ENCODE peak calls at places on chromosomes 4 and X, in five cellular contexts. Q is stimulated activated CD4-positive, alpha-beta T cell treated with anti-CD3 and anti-CD28 coated beads, Interleukin-15, amount 100 ng/mL, for 1 hour; Y is testis; E is tibial artery; A is cardiac fibroblast. O is an unnamed sample.

GRCh38 chr4:79723507-79723906 is 315.5 kb upstream of the GK2 start:
- DNase-seq in Y (peak; percentile 16), Q (no peak), E (no peak), A (no peak), O (no peak)

GRCh38 chr4:130419576-130419975 is 1323.6 kb downstream of the C4orf33 start:
- DNase-seq in Y (no peak), E (no peak), A (peak; percentile 64), Q (no peak), O (peak; percentile 61)

GRCh38 chrX:23805379-23805778 is 22.4 kb downstream of the SAT1 start:
- DNase-seq in E (no peak), A (no peak), Q (no peak), Y (no peak), O (no peak)

GRCh38 chr4:39802005-39802404 is 104.1 kb downstream of the UBE2K start:
- DNase-seq in Q (no peak), A (no peak), Y (no peak), E (no peak), O (no peak)

GRCh38 chrX:104318330-104319009 is 63.7 kb upstream of the ESX1 start:
- DNase-seq in Y (no peak), E (no peak), A (peak; percentile 67), Q (no peak), O (peak; percentile 50)

GRCh38 chr4:11436673-11437072 is 8.0 kb upstream of the HS3ST1 start:
- DNase-seq in E (no peak), A (no peak), Q (no peak), Y (no peak), O (no peak)

GRCh38 chr4:137934046-137934445 is 308.1 kb downstream of the SLC7A11 start:
- DNase-seq in A (no peak), Q (no peak), E (no peak), Y (no peak), O (no peak)

GRCh38 chr4:152156448-152156847 is 379.4 kb downstream of the FBXW7 start:
- DNase-seq in E (no peak), Y (no peak), Q (no peak), A (no peak), O (no peak)

GRCh38 chr4:53591372-53591892 is at the start of gene LNX1:
- DNase-seq in Y (no peak), E (no peak), Q (no peak), A (no peak), O (no peak)